ENCODE peak calls at places on chromosomes 11 and 22, in seven cellular contexts. V is stimulated activated CD4-positive, alpha-beta T cell treated with anti-CD3 and anti-CD28 coated beads, TNF-alpha, amount 100 ng/mL, for 4 hours; Z is psoas muscle; I is stimulated activated CD8-positive, alpha-beta memory T cell treated with anti-CD3 and anti-CD28 coated beads, Interleukin-4, amount 100 ng/mL, for 4 hours; P is amygdala; R is activated CD4-positive, CD25-positive, alpha-beta regulatory T cell treated with anti-CD3 and anti-CD28 coated beads, Interleukin-2, amount 50 U/mL, for 72 hours; G is glutamatergic neuron. B is an unnamed sample.

GRCh38 chr22:36086170-36086490 is 57.5 kb upstream of the RBFOX2 start:
- DNase-seq in V (no peak), G (no peak), Z (no peak), P (no peak), R (no peak), I (no peak), B (no peak)

GRCh38 chr11:100956321-100956720 is 173.3 kb downstream of the PGR start:
- DNase-seq in V (no peak), Z (no peak), G (no peak), I (no peak), P (no peak), R (no peak), B (no peak)

GRCh38 chr11:62554377-62554776 is 7.8 kb upstream of the AHNAK start:
- DNase-seq in P (no peak), V (no peak), G (no peak), Z (peak), I (no peak), R (no peak), B (no peak)

GRCh38 chr22:48949375-48950149 is 878.1 kb downstream of the BRD1 start:
- DNase-seq in P (no peak), I (no peak), G (no peak), V (no peak), Z (no peak), R (no peak), B (no peak)

GRCh38 chr11:73258104-73258684 is 13.9 kb upstream of the P2RY6 start:
- DNase-seq in R (peak), Z (no peak), G (no peak), P (no peak), V (no peak), I (no peak), B (no peak)

GRCh38 chr11:68297052-68297378 is 15.4 kb upstream of the LRP5 start:
- DNase-seq in G (no peak), I (no peak), P (no peak), R (no peak), Z (no peak), V (no peak), B (no peak)

GRCh38 chr22:40491990-40492631 is 121.7 kb downstream of the SGSM3 start:
- DNase-seq in R (no peak), Z (no peak), G (no peak), I (no peak), P (no peak), V (no peak), B (no peak)

GRCh38 chr11:107566569-107566968 is 1.0 kb upstream of the ALKBH8 start:
- DNase-seq in Z (no peak), P (no peak), I (no peak), V (no peak), G (no peak), R (no peak), B (no peak)

GRCh38 chr11:6606471-6607189 is 3.1 kb downstream of the ILK start:
- DNase-seq in P (no peak), V (no peak), Z (peak), R (peak), I (peak), G (peak), B (peak)

GRCh38 chr11:72781063-72781312 is 12.9 kb downstream of the STARD10 start:
- DNase-seq in I (no peak), Z (no peak), V (no peak), P (no peak), R (no peak), G (no peak), B (no peak)

GRCh38 chr22:36304429-36304828 is 51.5 kb downstream of the APOL1 start:
- DNase-seq in Z (no peak), V (no peak), I (no peak), G (no peak), P (no peak), R (no peak), B (no peak)

GRCh38 chr11:133894956-133895549 is 49.7 kb upstream of the SPATA19 start:
- DNase-seq in I (no peak), G (no peak), V (no peak), P (no peak), Z (no peak), R (no peak), B (no peak)

GRCh38 chr22:42343551-42344081 is 73.2 kb upstream of the TCF20 start:
- DNase-seq in I (no peak), V (no peak), P (no peak), Z (no peak), G (peak), R (no peak), B (no peak)

GRCh38 chr22:28647216-28647615 is 32.4 kb downstream of the TTC28 start:
- DNase-seq in Z (no peak), I (no peak), P (no peak), R (no peak), V (no peak), G (no peak), B (no peak)

GRCh38 chr11:18720086-18720810 is 5.7 kb downstream of the IGSF22 start:
- DNase-seq in V (no peak), Z (no peak), R (no peak), I (no peak), G (no peak), P (no peak), B (peak)

GRCh38 chr11:11155962-11156815 is 196.9 kb downstream of the CSNK2A3 start:
- DNase-seq in Z (no peak), R (peak), I (no peak), G (peak), P (no peak), V (peak), B (no peak)

GRCh38 chr11:70486026-70486415 is 87.7 kb downstream of the CTTN start:
- DNase-seq in V (no peak), Z (no peak), G (no peak), I (no peak), R (no peak), P (no peak), B (no peak)

GRCh38 chr11:70364745-70365535 is 33.4 kb upstream of the CTTN start:
- DNase-seq in V (peak), P (no peak), Z (no peak), G (no peak), R (peak), I (peak), B (no peak)

GRCh38 chr11:126157326-126158030 is 54.0 kb downstream of the RPUSD4 start:
- DNase-seq in P (no peak), Z (no peak), R (no peak), I (no peak), G (no peak), V (no peak), B (no peak)

GRCh38 chr11:8729837-8730696 is 47.5 kb downstream of the RPL27A start:
- DNase-seq in I (no peak), Z (no peak), G (no peak), P (no peak), R (no peak), V (no peak), B (no peak)